ENCODE peak calls at places on chromosomes 12 and 14, in nine cellular contexts. V is activated CD4-positive, CD25-positive, alpha-beta regulatory T cell; F is GM23338; Y is activated naive CD8-positive, alpha-beta T cell treated with anti-CD3 and anti-CD28 coated beads, Interleukin-2, amount 50 U/mL, for 24 hours; A is myocyte; J is ascending aorta; W is activated T-cell treated with anti-CD3 and anti-CD28 coated beads for 1 hour; N is MCF 10A; M is coronary artery. I is an unnamed sample.
A peak's percentile ranks its signal among the peaks of the same experiment; 100 is the strongest.

GRCh38 chr12:45713108-45713507 is 16.4 kb upstream of the ARID2 start:
- DNase-seq in M (no peak), A (peak; percentile 13), V (no peak), Y (no peak), F (no peak), W (no peak), N (no peak), J (no peak), I (no peak)

GRCh38 chr12:31524791-31525495 is 66.0 kb downstream of the DENND5B start:
- DNase-seq in N (peak; percentile 80), J (no peak), V (no peak), Y (no peak), W (no peak), A (peak; percentile 59), F (no peak), M (no peak), I (peak; percentile 90)

GRCh38 chr12:110744697-110745264 is 2.1 kb upstream of the PPP1CC start:
- DNase-seq in Y (no peak), W (no peak), V (no peak), N (peak; percentile 43), M (no peak), A (peak; percentile 33), J (no peak), F (no peak), I (peak; percentile 77)

GRCh38 chr12:99985129-99985570 is 414 bp upstream of the ANKS1B start:
- DNase-seq in M (no peak), J (no peak), N (no peak), Y (no peak), W (no peak), V (no peak), A (no peak), F (no peak), I (peak; percentile 30)

GRCh38 chr12:93518725-93519124 is 51.4 kb downstream of the MRPL42 start:
- DNase-seq in V (no peak), J (no peak), A (peak; percentile 18), F (no peak), Y (no peak), N (peak; percentile 19), W (no peak), M (no peak), I (no peak)

GRCh38 chr14:96001866-96002510 is 37.2 kb upstream of the C14orf132 start:
- DNase-seq in M (no peak), N (no peak), W (no peak), V (no peak), Y (no peak), A (peak; percentile 98), J (no peak), F (peak; percentile 25), I (no peak)

GRCh38 chr12:93387780-93388179 is 10.1 kb downstream of the NUDT4 start:
- DNase-seq in A (no peak), M (no peak), J (no peak), F (no peak), W (no peak), N (no peak), Y (peak; percentile 51), V (peak; percentile 10), I (peak; percentile 68)

GRCh38 chr14:91835920-91836843 is 31.2 kb downstream of the TC2N start:
- DNase-seq in N (peak; percentile 88), V (peak; percentile 83), F (peak; percentile 94), W (peak; percentile 90), A (no peak), J (peak; percentile 39), Y (peak; percentile 90), M (peak; percentile 94), I (peak; percentile 84)

GRCh38 chr12:110340706-110341105 is 59.7 kb downstream of the ATP2A2 start:
- DNase-seq in N (peak; percentile 72), V (no peak), A (no peak), M (no peak), F (no peak), W (no peak), J (no peak), Y (no peak), I (peak; percentile 70)